ENCODE peak calls at places on chromosome 2, in four cellular contexts. One of them, this sample, is unnamed.

GRCh38 chr2:238848566-238848940 is 668 bp downstream of the TWIST2 start:
- DNase-seq in HCT116: no peak
- DNase-seq in GM23248: no peak
- DNase-seq in OCI-LY7: no peak
- DNase-seq in this sample: no peak

GRCh38 chr2:157291018-157291417 is 33.5 kb downstream of the GALNT5 start:
- DNase-seq in HCT116: no peak
- DNase-seq in GM23248: no peak
- DNase-seq in OCI-LY7: no peak
- DNase-seq in this sample: no peak

GRCh38 chr2:120486441-120486840 is 140.5 kb downstream of the INHBB start:
- DNase-seq in HCT116: no peak
- DNase-seq in GM23248: no peak
- DNase-seq in OCI-LY7: no peak
- DNase-seq in this sample: no peak

GRCh38 chr2:232307854-232308253 is 70.7 kb upstream of the ALPP start:
- DNase-seq in HCT116: no peak
- DNase-seq in GM23248: no peak
- DNase-seq in OCI-LY7: no peak
- DNase-seq in this sample: no peak

GRCh38 chr2:101188683-101189405 is 37.7 kb upstream of the TBC1D8 start:
- DNase-seq in HCT116: peak; percentile 21
- DNase-seq in GM23248: peak; percentile 62
- DNase-seq in OCI-LY7: peak; percentile 4
- DNase-seq in this sample: peak; percentile 74

GRCh38 chr2:64697286-64698023 is 43.7 kb upstream of the SERTAD2 start:
- DNase-seq in HCT116: no peak
- DNase-seq in GM23248: peak; percentile 36
- DNase-seq in OCI-LY7: no peak
- DNase-seq in this sample: no peak

GRCh38 chr2:98903767-98904485 is 32.1 kb downstream of the CRACDL start:
- DNase-seq in HCT116: no peak
- DNase-seq in GM23248: no peak
- DNase-seq in OCI-LY7: no peak
- DNase-seq in this sample: no peak

GRCh38 chr2:228599781-228600180 is 418.3 kb upstream of the SPHKAP start:
- DNase-seq in HCT116: no peak
- DNase-seq in GM23248: peak; percentile 41
- DNase-seq in OCI-LY7: no peak
- DNase-seq in this sample: no peak

GRCh38 chr2:36511858-36512630 is 85.9 kb downstream of the FEZ2 start:
- DNase-seq in HCT116: no peak
- DNase-seq in GM23248: peak; percentile 61
- DNase-seq in OCI-LY7: no peak
- DNase-seq in this sample: no peak

GRCh38 chr2:71697106-71698010 is 244.0 kb downstream of the DYSF start:
- DNase-seq in HCT116: no peak
- DNase-seq in GM23248: no peak
- DNase-seq in OCI-LY7: no peak
- DNase-seq in this sample: no peak

GRCh38 chr2:239442192-239442591 is 41.4 kb upstream of the HDAC4 start:
- DNase-seq in HCT116: no peak
- DNase-seq in GM23248: no peak
- DNase-seq in OCI-LY7: no peak
- DNase-seq in this sample: no peak

GRCh38 chr2:209574515-209574914 is 150.7 kb downstream of the MAP2 start:
- DNase-seq in HCT116: no peak
- DNase-seq in GM23248: no peak
- DNase-seq in OCI-LY7: no peak
- DNase-seq in this sample: no peak

GRCh38 chr2:209536363-209536762 is 112.5 kb downstream of the MAP2 start:
- DNase-seq in HCT116: no peak
- DNase-seq in GM23248: no peak
- DNase-seq in OCI-LY7: no peak
- DNase-seq in this sample: no peak

GRCh38 chr2:108918156-108918845 is 70.7 kb downstream of the EDAR start:
- DNase-seq in HCT116: no peak
- DNase-seq in GM23248: no peak
- DNase-seq in OCI-LY7: no peak
- DNase-seq in this sample: no peak

GRCh38 chr2:43105586-43106562 is 120.5 kb downstream of the ZFP36L2 start:
- DNase-seq in HCT116: peak; percentile 4
- DNase-seq in GM23248: peak; percentile 57
- DNase-seq in OCI-LY7: peak; percentile 75
- DNase-seq in this sample: peak; percentile 68

GRCh38 chr2:41836944-41837343 is 210.9 kb upstream of the PKDCC start:
- DNase-seq in HCT116: peak; percentile 7
- DNase-seq in GM23248: peak; percentile 73
- DNase-seq in OCI-LY7: peak; percentile 28
- DNase-seq in this sample: no peak

GRCh38 chr2:905833-906140 is 44.9 kb upstream of the SNTG2 start:
- DNase-seq in HCT116: no peak
- DNase-seq in GM23248: no peak
- DNase-seq in OCI-LY7: no peak
- DNase-seq in this sample: no peak

GRCh38 chr2:1815053-1815452 is 70.7 kb upstream of the PXDN start:
- DNase-seq in HCT116: no peak
- DNase-seq in GM23248: no peak
- DNase-seq in OCI-LY7: no peak
- DNase-seq in this sample: no peak

GRCh38 chr2:166057363-166058169 is 70.3 kb downstream of the SCN1A start:
- DNase-seq in HCT116: no peak
- DNase-seq in GM23248: peak; percentile 58
- DNase-seq in OCI-LY7: peak; percentile 17
- DNase-seq in this sample: no peak

GRCh38 chr2:128661955-128662564 is 343.4 kb upstream of the HS6ST1 start:
- DNase-seq in HCT116: no peak
- DNase-seq in GM23248: no peak
- DNase-seq in OCI-LY7: no peak
- DNase-seq in this sample: no peak

GRCh38 chr2:146523218-146523617 is 1321.6 kb upstream of the ACVR2A start:
- DNase-seq in HCT116: no peak
- DNase-seq in GM23248: peak; percentile 60
- DNase-seq in OCI-LY7: peak; percentile 6
- DNase-seq in this sample: no peak

GRCh38 chr2:237042101-237042500 is 43.6 kb upstream of the COPS8 start:
- DNase-seq in HCT116: no peak
- DNase-seq in GM23248: no peak
- DNase-seq in OCI-LY7: no peak
- DNase-seq in this sample: no peak

GRCh38 chr2:49044680-49045079 is 109.6 kb downstream of the FSHR start:
- DNase-seq in HCT116: no peak
- DNase-seq in GM23248: no peak
- DNase-seq in OCI-LY7: no peak
- DNase-seq in this sample: peak; percentile 6

GRCh38 chr2:227188292-227188691 is 23.9 kb downstream of the COL4A3 start:
- DNase-seq in HCT116: no peak
- DNase-seq in GM23248: peak; percentile 52
- DNase-seq in OCI-LY7: no peak
- DNase-seq in this sample: no peak

GRCh38 chr2:96683307-96683706 is 40.7 kb downstream of the FER1L5 start:
- DNase-seq in HCT116: no peak
- DNase-seq in GM23248: no peak
- DNase-seq in OCI-LY7: no peak
- DNase-seq in this sample: no peak

GRCh38 chr2:96683972-96684820 is 41.6 kb downstream of the FER1L5 start:
- DNase-seq in HCT116: no peak
- DNase-seq in GM23248: no peak
- DNase-seq in OCI-LY7: no peak
- DNase-seq in this sample: no peak

GRCh38 chr2:96680561-96681141 is 38.1 kb downstream of the FER1L5 start:
- DNase-seq in HCT116: no peak
- DNase-seq in GM23248: no peak
- DNase-seq in OCI-LY7: no peak
- DNase-seq in this sample: no peak

GRCh38 chr2:96681540-96681939 is 39.0 kb downstream of the FER1L5 start:
- DNase-seq in HCT116: no peak
- DNase-seq in GM23248: no peak
- DNase-seq in OCI-LY7: no peak
- DNase-seq in this sample: no peak

GRCh38 chr2:96679843-96680242 is 37.3 kb downstream of the FER1L5 start:
- DNase-seq in HCT116: no peak
- DNase-seq in GM23248: no peak
- DNase-seq in OCI-LY7: no peak
- DNase-seq in this sample: no peak
- TF ChIP-seq EZH2phosphoT487 in HCT116: no peak
- TF ChIP-seq EZH2phosphoT487 in GM23248: no peak
- TF ChIP-seq EZH2phosphoT487 in OCI-LY7: no peak
- TF ChIP-seq EZH2phosphoT487 in this sample: no peak

GRCh38 chr2:73078457-73079411 is 7.2 kb upstream of the SFXN5 start:
- DNase-seq in HCT116: no peak
- DNase-seq in GM23248: no peak
- DNase-seq in OCI-LY7: no peak
- DNase-seq in this sample: no peak
- TF ChIP-seq EZH2phosphoT487 in HCT116: no peak
- TF ChIP-seq EZH2phosphoT487 in GM23248: no peak
- TF ChIP-seq EZH2phosphoT487 in OCI-LY7: no peak
- TF ChIP-seq EZH2phosphoT487 in this sample: no peak

GRCh38 chr2:176583530-176584101 is 314.4 kb downstream of the MTX2 start:
- DNase-seq in HCT116: no peak
- DNase-seq in GM23248: peak; percentile 84
- DNase-seq in OCI-LY7: no peak
- DNase-seq in this sample: no peak
- TF ChIP-seq EZH2phosphoT487 in HCT116: no peak
- TF ChIP-seq EZH2phosphoT487 in GM23248: no peak
- TF ChIP-seq EZH2phosphoT487 in OCI-LY7: no peak
- TF ChIP-seq EZH2phosphoT487 in this sample: no peak

GRCh38 chr2:46847185-46847710 is 68.4 kb downstream of the MCFD2 start:
- DNase-seq in HCT116: no peak
- DNase-seq in GM23248: peak; percentile 98
- DNase-seq in OCI-LY7: no peak
- DNase-seq in this sample: peak; percentile 91
- TF ChIP-seq EZH2phosphoT487 in HCT116: no peak
- TF ChIP-seq EZH2phosphoT487 in GM23248: no peak
- TF ChIP-seq EZH2phosphoT487 in OCI-LY7: no peak
- TF ChIP-seq EZH2phosphoT487 in this sample: no peak